ENCODE peak calls at places on chromosomes 13 and 19, in five cellular contexts. F is fibroblast of mammary gland; M is T-helper 17 cell; D is WTC11; N is naive thymus-derived CD8-positive, alpha-beta T cell. Y is an unnamed sample.

GRCh38 chr19:13627531-13627930 is 121.3 kb upstream of the CACNA1A start:
- DNase-seq in F (no peak), M (no peak), D (no peak), N (no peak), Y (no peak)

GRCh38 chr13:48708764-48709163 is 55.0 kb downstream of the CYSLTR2 start:
- DNase-seq in F (no peak), M (no peak), D (no peak), N (no peak), Y (no peak)

GRCh38 chr19:44509478-44509877 is 9.2 kb upstream of the ZNF180 start:
- DNase-seq in F (no peak), M (no peak), D (no peak), N (no peak), Y (no peak)

GRCh38 chr19:9474975-9475374 is 23.4 kb downstream of the ZNF560 start:
- DNase-seq in F (no peak), M (no peak), D (no peak), N (no peak), Y (no peak)

GRCh38 chr13:33547035-33547434 is 261.5 kb upstream of the STARD13 start:
- DNase-seq in F (peak), M (no peak), D (no peak), N (no peak), Y (no peak)

GRCh38 chr19:45528149-45528743 is 21.0 kb downstream of the VASP start:
- DNase-seq in F (peak), M (no peak), D (peak), N (no peak), Y (no peak)

GRCh38 chr19:29277107-29277506 is 64.2 kb upstream of the UQCRFS1 start:
- DNase-seq in F (no peak), M (peak), D (peak), N (peak), Y (peak)

GRCh38 chr13:53920916-53921315 is 892.3 kb downstream of the OLFM4 start:
- DNase-seq in F (no peak), M (no peak), D (no peak), N (no peak), Y (no peak)

GRCh38 chr13:59279024-59279423 is 884.7 kb downstream of the DIAPH3 start:
- DNase-seq in F (no peak), M (no peak), D (no peak), N (no peak), Y (no peak)

GRCh38 chr19:6723738-6724137 is 3.3 kb upstream of the C3 start:
- DNase-seq in F (no peak), M (no peak), D (no peak), N (no peak), Y (no peak)

GRCh38 chr19:17548145-17548544 is 7.3 kb upstream of the COLGALT1 start:
- DNase-seq in F (no peak), M (no peak), D (no peak), N (no peak), Y (no peak)

GRCh38 chr19:35557539-35558399 is 5.7 kb downstream of the ATP4A start:
- DNase-seq in F (peak), M (peak), D (peak), N (peak), Y (peak)

GRCh38 chr19:2491130-2491801 is 15.3 kb downstream of the GADD45B start:
- DNase-seq in F (peak), M (no peak), D (no peak), N (no peak), Y (no peak)

GRCh38 chr13:43880451-43880850 is 747 bp downstream of the LACC1 start:
- DNase-seq in F (no peak), M (no peak), D (no peak), N (no peak), Y (no peak)

GRCh38 chr13:69264362-69265334 is 843.0 kb upstream of the ATXN8OS start:
- DNase-seq in F (no peak), M (no peak), D (no peak), N (no peak), Y (no peak)

GRCh38 chr19:23817519-23817918 is 58.8 kb upstream of the ZNF681 start:
- DNase-seq in F (peak), M (peak), D (peak), N (peak), Y (peak)

GRCh38 chr19:17579523-17580244 is 24.2 kb downstream of the COLGALT1 start:
- DNase-seq in F (peak), M (no peak), D (peak), N (no peak), Y (no peak)

GRCh38 chr19:1241417-1242095 is at the start of gene ATP5F1D:
- DNase-seq in F (peak), M (peak), D (peak), N (peak), Y (peak)

GRCh38 chr19:11138659-11139526 is 16.7 kb downstream of the SPC24 start:
- DNase-seq in F (peak), M (no peak), D (peak), N (no peak), Y (no peak)

GRCh38 chr13:97353927-97354326 is 80.0 kb upstream of the RAP2A start:
- DNase-seq in F (peak), M (no peak), D (no peak), N (no peak), Y (no peak)

GRCh38 chr19:38090561-38090960 is 133.5 kb downstream of the DPF1 start:
- DNase-seq in F (no peak), M (no peak), D (no peak), N (no peak), Y (no peak)

GRCh38 chr13:72384186-72384823 is 343.1 kb downstream of the MZT1 start:
- DNase-seq in F (no peak), M (no peak), D (no peak), N (no peak), Y (no peak)

GRCh38 chr13:101155920-101156319 is 260.4 kb downstream of the NALCN start:
- DNase-seq in F (peak), M (no peak), D (no peak), N (no peak), Y (no peak)

GRCh38 chr13:45229172-45229571 is 28.3 kb upstream of the KCTD4 start:
- DNase-seq in F (no peak), M (no peak), D (no peak), N (no peak), Y (no peak)

GRCh38 chr19:4754248-4754647 is 30.6 kb upstream of the DPP9 start:
- DNase-seq in F (no peak), M (no peak), D (no peak), N (no peak), Y (no peak)